ENCODE peak calls at places on chromosomes 12 and 14, in seven cellular contexts. One of them, this sample, is unnamed.

GRCh38 chr14:44385906-44386305 is 121.2 kb downstream of the FSCB start:
- DNase-seq in stomach: no peak
- DNase-seq in brain microvascular endothelial cell: no peak
- DNase-seq in body of pancreas: no peak
- DNase-seq in A549: no peak
- DNase-seq in psoas muscle: no peak
- DNase-seq in CD8-positive, alpha-beta T cell: no peak
- DNase-seq in this sample: no peak

GRCh38 chr14:82661258-82661657 is 1127.6 kb upstream of the SEL1L start:
- DNase-seq in A549: no peak
- DNase-seq in psoas muscle: no peak
- DNase-seq in body of pancreas: no peak
- DNase-seq in CD8-positive, alpha-beta T cell: no peak
- DNase-seq in brain microvascular endothelial cell: no peak
- DNase-seq in stomach: no peak
- DNase-seq in this sample: no peak

GRCh38 chr14:38203929-38204716 is 3.6 kb upstream of the SSTR1 start:
- DNase-seq in body of pancreas: no peak
- DNase-seq in stomach: no peak
- DNase-seq in A549: no peak
- DNase-seq in CD8-positive, alpha-beta T cell: no peak
- DNase-seq in brain microvascular endothelial cell: no peak
- DNase-seq in psoas muscle: no peak
- DNase-seq in this sample: no peak

GRCh38 chr14:86166541-86166940 is 636.6 kb downstream of the FLRT2 start:
- DNase-seq in A549: no peak
- DNase-seq in stomach: no peak
- DNase-seq in brain microvascular endothelial cell: no peak
- DNase-seq in body of pancreas: no peak
- DNase-seq in psoas muscle: no peak
- DNase-seq in CD8-positive, alpha-beta T cell: no peak
- DNase-seq in this sample: no peak

GRCh38 chr12:94874986-94875312 is 128.5 kb downstream of the NDUFA12 start:
- DNase-seq in body of pancreas: no peak
- DNase-seq in CD8-positive, alpha-beta T cell: no peak
- DNase-seq in brain microvascular endothelial cell: no peak
- DNase-seq in psoas muscle: no peak
- DNase-seq in stomach: no peak
- DNase-seq in A549: no peak
- DNase-seq in this sample: no peak

GRCh38 chr12:19988457-19988856 is 379.9 kb upstream of the PDE3A start:
- DNase-seq in body of pancreas: no peak
- DNase-seq in CD8-positive, alpha-beta T cell: no peak
- DNase-seq in brain microvascular endothelial cell: no peak
- DNase-seq in A549: no peak
- DNase-seq in stomach: no peak
- DNase-seq in psoas muscle: no peak
- DNase-seq in this sample: no peak

GRCh38 chr12:41051909-41052308 is 136.2 kb upstream of the PDZRN4 start:
- DNase-seq in brain microvascular endothelial cell: no peak
- DNase-seq in A549: no peak
- DNase-seq in stomach: no peak
- DNase-seq in body of pancreas: no peak
- DNase-seq in CD8-positive, alpha-beta T cell: no peak
- DNase-seq in psoas muscle: no peak
- DNase-seq in this sample: no peak

GRCh38 chr12:45895961-45896360 is 94.4 kb downstream of the SCAF11 start:
- DNase-seq in stomach: no peak
- DNase-seq in A549: no peak
- DNase-seq in psoas muscle: no peak
- DNase-seq in brain microvascular endothelial cell: no peak
- DNase-seq in body of pancreas: no peak
- DNase-seq in CD8-positive, alpha-beta T cell: no peak
- DNase-seq in this sample: no peak

GRCh38 chr12:127118251-127118650 is 1148.7 kb upstream of the TMEM132C start:
- DNase-seq in CD8-positive, alpha-beta T cell: no peak
- DNase-seq in A549: no peak
- DNase-seq in brain microvascular endothelial cell: no peak
- DNase-seq in psoas muscle: no peak
- DNase-seq in body of pancreas: no peak
- DNase-seq in stomach: no peak
- DNase-seq in this sample: no peak

GRCh38 chr12:78099806-78100205 is 269.1 kb downstream of the NAV3 start:
- DNase-seq in brain microvascular endothelial cell: no peak
- DNase-seq in A549: no peak
- DNase-seq in CD8-positive, alpha-beta T cell: no peak
- DNase-seq in body of pancreas: no peak
- DNase-seq in psoas muscle: no peak
- DNase-seq in stomach: no peak
- DNase-seq in this sample: no peak

GRCh38 chr12:131139363-131140068 is 185.8 kb downstream of the ADGRD1 start:
- DNase-seq in brain microvascular endothelial cell: no peak
- DNase-seq in body of pancreas: no peak
- DNase-seq in CD8-positive, alpha-beta T cell: no peak
- DNase-seq in A549: no peak
- DNase-seq in stomach: no peak
- DNase-seq in psoas muscle: no peak
- DNase-seq in this sample: no peak

GRCh38 chr14:62209287-62209899 is 447.2 kb downstream of the SNAPC1 start:
- DNase-seq in A549: no peak
- DNase-seq in psoas muscle: no peak
- DNase-seq in brain microvascular endothelial cell: peak
- DNase-seq in stomach: no peak
- DNase-seq in CD8-positive, alpha-beta T cell: no peak
- DNase-seq in body of pancreas: no peak
- DNase-seq in this sample: peak

GRCh38 chr14:101939771-101940170 is 24.6 kb upstream of the DYNC1H1 start:
- DNase-seq in psoas muscle: no peak
- DNase-seq in CD8-positive, alpha-beta T cell: no peak
- DNase-seq in body of pancreas: no peak
- DNase-seq in stomach: no peak
- DNase-seq in A549: no peak
- DNase-seq in brain microvascular endothelial cell: no peak
- DNase-seq in this sample: no peak

GRCh38 chr12:93173178-93173957 is 204.4 kb upstream of the NUDT4 start:
- DNase-seq in stomach: no peak
- DNase-seq in brain microvascular endothelial cell: no peak
- DNase-seq in CD8-positive, alpha-beta T cell: no peak
- DNase-seq in A549: no peak
- DNase-seq in psoas muscle: no peak
- DNase-seq in body of pancreas: no peak
- DNase-seq in this sample: peak

GRCh38 chr12:11577658-11578260 is 71.7 kb upstream of the ETV6 start:
- DNase-seq in psoas muscle: no peak
- DNase-seq in brain microvascular endothelial cell: no peak
- DNase-seq in A549: no peak
- DNase-seq in stomach: no peak
- DNase-seq in body of pancreas: no peak
- DNase-seq in CD8-positive, alpha-beta T cell: no peak
- DNase-seq in this sample: no peak

GRCh38 chr12:123067654-123068053 is 83.2 kb downstream of the PITPNM2 start:
- DNase-seq in stomach: no peak
- DNase-seq in body of pancreas: no peak
- DNase-seq in A549: no peak
- DNase-seq in CD8-positive, alpha-beta T cell: no peak
- DNase-seq in psoas muscle: peak
- DNase-seq in brain microvascular endothelial cell: no peak
- DNase-seq in this sample: no peak

GRCh38 chr12:81699572-81699971 is 59.6 kb downstream of the PPFIA2 start:
- DNase-seq in psoas muscle: no peak
- DNase-seq in brain microvascular endothelial cell: no peak
- DNase-seq in CD8-positive, alpha-beta T cell: no peak
- DNase-seq in body of pancreas: no peak
- DNase-seq in A549: no peak
- DNase-seq in stomach: no peak
- DNase-seq in this sample: no peak

GRCh38 chr12:10672231-10672868 is 1.5 kb downstream of the STYK1 start:
- DNase-seq in CD8-positive, alpha-beta T cell: peak
- DNase-seq in A549: no peak
- DNase-seq in stomach: peak
- DNase-seq in body of pancreas: no peak
- DNase-seq in psoas muscle: no peak
- DNase-seq in brain microvascular endothelial cell: no peak
- DNase-seq in this sample: no peak

GRCh38 chr14:50766338-50766886 is 64.5 kb downstream of the NIN start:
- DNase-seq in stomach: no peak
- DNase-seq in A549: no peak
- DNase-seq in body of pancreas: peak
- DNase-seq in psoas muscle: no peak
- DNase-seq in CD8-positive, alpha-beta T cell: no peak
- DNase-seq in brain microvascular endothelial cell: peak
- DNase-seq in this sample: no peak
- H3K4me3 ChIP-seq in stomach: no peak
- H3K4me3 ChIP-seq in A549: no peak
- H3K4me3 ChIP-seq in body of pancreas: no peak
- H3K4me3 ChIP-seq in psoas muscle: no peak
- H3K4me3 ChIP-seq in CD8-positive, alpha-beta T cell: no peak
- H3K4me3 ChIP-seq in brain microvascular endothelial cell: no peak
- H3K4me3 ChIP-seq in this sample: no peak

DNA sequence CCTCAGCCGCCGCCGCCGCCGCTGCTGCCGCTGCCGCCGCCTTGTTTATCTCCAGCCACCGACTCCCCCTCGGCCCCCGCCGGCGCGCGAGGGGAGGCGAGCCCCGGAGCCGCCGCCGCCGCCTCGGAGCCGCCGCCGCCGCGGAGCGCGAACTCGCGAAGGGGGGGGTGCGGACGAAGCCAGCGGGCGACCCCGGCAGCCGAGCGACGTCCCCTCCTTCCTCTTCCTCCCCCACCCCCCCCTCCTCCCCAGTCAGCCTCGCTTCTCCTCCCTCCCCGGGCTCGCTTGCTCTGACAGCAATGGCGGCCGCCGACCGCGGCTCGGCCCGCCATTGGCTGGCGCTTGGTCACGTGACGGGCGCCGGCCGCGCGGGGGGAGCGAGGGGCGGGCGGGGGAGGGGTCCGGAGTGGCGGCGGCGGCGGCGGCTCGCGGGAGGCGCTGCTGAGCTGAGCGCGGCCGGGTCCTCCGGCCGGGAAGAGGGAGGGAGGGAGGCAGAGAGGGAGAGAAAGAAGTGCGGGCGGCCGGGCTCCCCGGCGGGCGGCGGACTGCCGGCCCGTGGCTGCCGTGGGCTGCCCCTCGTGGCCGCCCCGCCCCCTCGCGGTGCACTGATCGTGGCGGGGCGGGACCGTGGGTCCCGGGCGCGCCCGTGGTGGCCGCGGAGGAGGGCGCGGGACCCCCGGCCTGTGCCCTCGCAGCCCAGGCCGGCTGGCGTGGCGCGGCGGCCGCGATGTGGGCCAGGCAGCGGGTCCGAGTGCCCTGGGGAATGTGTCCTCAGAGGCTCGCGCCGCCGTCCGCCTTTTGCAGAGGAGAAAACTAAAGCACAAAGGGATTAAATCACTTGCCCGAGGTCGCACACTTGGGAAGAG is at the start of gene MED13L:
- DNase-seq in CD8-positive, alpha-beta T cell: peak
- DNase-seq in A549: peak
- DNase-seq in body of pancreas: peak
- DNase-seq in stomach: peak
- DNase-seq in psoas muscle: peak
- DNase-seq in brain microvascular endothelial cell: peak
- DNase-seq in this sample: peak
- TF ChIP-seq CTCF in CD8-positive, alpha-beta T cell: no peak
- TF ChIP-seq CTCF in A549: peak
- TF ChIP-seq CTCF in body of pancreas: peak
- TF ChIP-seq CTCF in stomach: no peak
- TF ChIP-seq CTCF in psoas muscle: peak
- TF ChIP-seq CTCF in brain microvascular endothelial cell: peak
- TF ChIP-seq CTCF in this sample: no peak

GRCh38 chr14:104659146-104659545 is 30.3 kb upstream of the INF2 start:
- DNase-seq in brain microvascular endothelial cell: no peak
- DNase-seq in stomach: no peak
- DNase-seq in A549: no peak
- DNase-seq in psoas muscle: no peak
- DNase-seq in body of pancreas: no peak
- DNase-seq in CD8-positive, alpha-beta T cell: no peak
- DNase-seq in this sample: no peak

GRCh38 chr14:104659764-104660523 is 29.5 kb upstream of the INF2 start:
- DNase-seq in brain microvascular endothelial cell: no peak
- DNase-seq in stomach: no peak
- DNase-seq in A549: no peak
- DNase-seq in CD8-positive, alpha-beta T cell: no peak
- DNase-seq in body of pancreas: no peak
- DNase-seq in psoas muscle: no peak
- DNase-seq in this sample: no peak

GRCh38 chr14:104660597-104660996 is 28.8 kb upstream of the INF2 start:
- DNase-seq in CD8-positive, alpha-beta T cell: no peak
- DNase-seq in body of pancreas: no peak
- DNase-seq in psoas muscle: no peak
- DNase-seq in stomach: no peak
- DNase-seq in brain microvascular endothelial cell: no peak
- DNase-seq in A549: no peak
- DNase-seq in this sample: no peak

GRCh38 chr14:104658325-104658712 is 31.1 kb upstream of the INF2 start:
- DNase-seq in psoas muscle: no peak
- DNase-seq in A549: no peak
- DNase-seq in CD8-positive, alpha-beta T cell: no peak
- DNase-seq in body of pancreas: no peak
- DNase-seq in stomach: no peak
- DNase-seq in brain microvascular endothelial cell: no peak
- DNase-seq in this sample: no peak

DNA sequence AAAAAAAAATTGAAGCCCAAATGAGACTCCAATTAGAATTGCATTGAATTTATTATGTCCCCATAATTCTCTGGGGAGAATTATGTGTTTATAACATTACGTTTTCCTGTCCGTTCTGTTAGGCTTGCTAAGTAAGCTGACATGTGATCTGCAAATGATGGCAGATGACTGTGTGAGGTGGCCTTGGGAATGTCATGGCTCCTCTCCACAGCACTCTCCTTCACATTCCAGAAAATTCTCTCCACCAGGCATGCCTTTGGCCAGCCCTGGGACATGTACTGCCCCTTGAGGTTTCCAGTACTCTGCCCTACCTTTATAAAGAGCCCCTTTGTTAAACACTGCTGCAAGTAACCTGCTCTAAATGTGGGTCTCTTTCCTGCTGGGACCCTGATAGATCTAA is 28.3 kb upstream of the INF2 start:
- DNase-seq in psoas muscle: no peak
- DNase-seq in brain microvascular endothelial cell: no peak
- DNase-seq in A549: no peak
- DNase-seq in CD8-positive, alpha-beta T cell: no peak
- DNase-seq in stomach: no peak
- DNase-seq in body of pancreas: no peak
- DNase-seq in this sample: no peak
- H3K27ac ChIP-seq in psoas muscle: no peak
- H3K27ac ChIP-seq in brain microvascular endothelial cell: no peak
- H3K27ac ChIP-seq in A549: no peak
- H3K27ac ChIP-seq in CD8-positive, alpha-beta T cell: no peak
- H3K27ac ChIP-seq in stomach: no peak
- H3K27ac ChIP-seq in body of pancreas: no peak
- H3K27ac ChIP-seq in this sample: no peak

DNA sequence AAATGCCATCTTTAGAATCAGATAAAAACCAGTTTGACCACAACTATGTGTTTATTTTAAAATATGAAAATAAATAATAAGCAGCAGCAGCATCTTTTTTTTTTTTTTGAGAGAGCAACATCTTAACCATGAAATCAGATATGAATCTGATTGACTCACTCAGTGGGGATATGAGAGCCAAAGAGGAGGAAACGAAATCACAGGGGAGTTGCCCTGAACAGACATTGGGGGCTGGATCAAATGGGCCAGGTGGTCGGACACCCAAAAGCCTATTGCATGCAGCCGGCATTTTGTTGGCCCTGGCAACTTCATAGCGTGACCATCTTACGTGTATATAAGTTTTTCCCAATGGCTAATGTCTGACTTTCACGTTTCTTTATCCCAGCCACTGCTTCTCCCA is 321.1 kb downstream of the NPAS3 start:
- DNase-seq in stomach: no peak
- DNase-seq in A549: no peak
- DNase-seq in brain microvascular endothelial cell: no peak
- DNase-seq in CD8-positive, alpha-beta T cell: no peak
- DNase-seq in psoas muscle: no peak
- DNase-seq in body of pancreas: no peak
- DNase-seq in this sample: no peak
- H3K4me3 ChIP-seq in stomach: no peak
- H3K4me3 ChIP-seq in A549: no peak
- H3K4me3 ChIP-seq in brain microvascular endothelial cell: no peak
- H3K4me3 ChIP-seq in CD8-positive, alpha-beta T cell: no peak
- H3K4me3 ChIP-seq in psoas muscle: no peak
- H3K4me3 ChIP-seq in body of pancreas: no peak
- H3K4me3 ChIP-seq in this sample: no peak

This sample was measured in cardiac muscle cell.